ENCODE peak calls at places on chromosomes 12 and 14, in nine cellular contexts. O, U, X, V, E, N, Q, J and P are unnamed samples.

GRCh38 chr12:63151898-63152700 is 1.1 kb upstream of the AVPR1A start:
- DNase-seq in O (peak), U (peak), X (peak), V (peak), E (peak), N (peak), Q (peak), J (peak), P (peak)

GRCh38 chr14:93049295-93049694 is 66.4 kb downstream of the ITPK1 start:
- DNase-seq in O (no peak), U (no peak), X (no peak), V (no peak), E (no peak), N (no peak), Q (no peak), J (no peak), P (no peak)

GRCh38 chr12:124927325-124928094 is 13.1 kb upstream of the UBC start:
- DNase-seq in O (peak), U (peak), X (peak), V (no peak), E (peak), N (peak), Q (peak), J (peak), P (peak)

GRCh38 chr12:47433876-47434275 is 272.0 kb downstream of the RPAP3 start:
- DNase-seq in O (no peak), U (no peak), X (no peak), V (no peak), E (peak), N (no peak), Q (no peak), J (no peak), P (no peak)

GRCh38 chr12:103852498-103852992 is 11.5 kb upstream of the NT5DC3 start:
- DNase-seq in O (no peak), U (peak), X (no peak), V (peak), E (peak), N (no peak), Q (no peak), J (no peak), P (peak)

GRCh38 chr14:97337267-97337666 is 540.1 kb downstream of the VRK1 start:
- DNase-seq in O (no peak), U (no peak), X (no peak), V (no peak), E (no peak), N (no peak), Q (no peak), J (no peak), P (no peak)

GRCh38 chr14:90760055-90760444 is 56.2 kb downstream of the TTC7B start:
- DNase-seq in O (peak), U (no peak), X (no peak), V (no peak), E (no peak), N (no peak), Q (no peak), J (no peak), P (no peak)

GRCh38 chr12:14954269-14954668 is 7.1 kb downstream of the ARHGDIB start:
- DNase-seq in O (no peak), U (no peak), X (no peak), V (no peak), E (no peak), N (no peak), Q (peak), J (no peak), P (peak)

GRCh38 chr14:71597955-71598659 is 334.1 kb upstream of the RGS6 start:
- DNase-seq in O (no peak), U (no peak), X (peak), V (no peak), E (no peak), N (no peak), Q (peak), J (peak), P (no peak)

GRCh38 chr12:40336573-40337199 is 111.9 kb downstream of the LRRK2 start:
- DNase-seq in O (no peak), U (peak), X (peak), V (no peak), E (peak), N (no peak), Q (peak), J (peak), P (peak)

GRCh38 chr12:45612044-45612794 is 117.3 kb upstream of the ARID2 start:
- DNase-seq in O (no peak), U (peak), X (no peak), V (no peak), E (peak), N (no peak), Q (no peak), J (no peak), P (peak)

GRCh38 chr12:15721716-15722115 is 67.5 kb downstream of the EPS8 start:
- DNase-seq in O (no peak), U (peak), X (no peak), V (no peak), E (peak), N (no peak), Q (no peak), J (no peak), P (peak)

GRCh38 chr14:100845341-100845740 is 19.4 kb downstream of the MEG3 start:
- DNase-seq in O (no peak), U (no peak), X (no peak), V (no peak), E (no peak), N (no peak), Q (no peak), J (no peak), P (no peak)

GRCh38 chr12:69196302-69197288 is 42.8 kb upstream of the CPSF6 start:
- DNase-seq in O (no peak), U (no peak), X (no peak), V (no peak), E (peak), N (no peak), Q (no peak), J (no peak), P (peak)

GRCh38 chr12:67590122-67590795 is 58.3 kb upstream of the DYRK2 start:
- DNase-seq in O (no peak), U (no peak), X (no peak), V (no peak), E (no peak), N (no peak), Q (no peak), J (no peak), P (no peak)

GRCh38 chr12:52692253-52692652 is 11.1 kb downstream of the KRT77 start:
- DNase-seq in O (no peak), U (no peak), X (no peak), V (no peak), E (no peak), N (peak), Q (peak), J (no peak), P (no peak)

GRCh38 chr12:93571854-93572711 is at the start of gene SOCS2:
- DNase-seq in O (peak), U (no peak), X (no peak), V (no peak), E (peak), N (peak), Q (no peak), J (peak), P (peak)

GRCh38 chr12:21337453-21337852 is 2.7 kb upstream of the SLCO1A2 start:
- DNase-seq in O (no peak), U (no peak), X (no peak), V (no peak), E (no peak), N (no peak), Q (no peak), J (no peak), P (no peak)

GRCh38 chr12:123801573-123802178 is 39.6 kb downstream of the DNAH10 start:
- DNase-seq in O (no peak), U (peak), X (peak), V (no peak), E (peak), N (no peak), Q (peak), J (peak), P (peak)

GRCh38 chr14:35140718-35141581 is 18.6 kb downstream of the PRORP start:
- DNase-seq in O (no peak), U (peak), X (peak), V (no peak), E (peak), N (no peak), Q (peak), J (no peak), P (no peak)

GRCh38 chr14:80549141-80549540 is 337.8 kb upstream of the DIO2 start:
- DNase-seq in O (no peak), U (no peak), X (no peak), V (no peak), E (no peak), N (no peak), Q (no peak), J (no peak), P (no peak)

GRCh38 chr12:25796523-25797000 is 161.9 kb upstream of the RASSF8 start:
- DNase-seq in O (no peak), U (peak), X (no peak), V (no peak), E (no peak), N (no peak), Q (no peak), J (no peak), P (peak)

GRCh38 chr14:77055981-77056380 is 27.5 kb upstream of the IRF2BPL start:
- DNase-seq in O (no peak), U (no peak), X (no peak), V (no peak), E (no peak), N (no peak), Q (no peak), J (no peak), P (no peak)

GRCh38 chr14:68473050-68473449 is 319.8 kb downstream of the ZFP36L1 start:
- DNase-seq in O (no peak), U (no peak), X (no peak), V (no peak), E (no peak), N (no peak), Q (peak), J (no peak), P (no peak)

GRCh38 chr12:51951843-51952722 is 584 bp downstream of the ACVR1B start:
- DNase-seq in O (no peak), U (no peak), X (no peak), V (no peak), E (peak), N (peak), Q (peak), J (no peak), P (no peak)

GRCh38 chr14:65210827-65211192 is 108.5 kb upstream of the MAX start:
- DNase-seq in O (no peak), U (peak), X (no peak), V (no peak), E (peak), N (no peak), Q (no peak), J (no peak), P (peak)

GRCh38 chr12:5807090-5807414 is 138.0 kb downstream of the ANO2 start:
- DNase-seq in O (no peak), U (peak), X (no peak), V (no peak), E (no peak), N (no peak), Q (no peak), J (no peak), P (peak)

GRCh38 chr12:6772331-6772695 is at the start of gene LAG3:
- DNase-seq in O (no peak), U (no peak), X (no peak), V (no peak), E (no peak), N (no peak), Q (no peak), J (peak), P (no peak)

GRCh38 chr14:68935761-68936209 is 43.3 kb downstream of the ACTN1 start:
- DNase-seq in O (no peak), U (no peak), X (no peak), V (no peak), E (no peak), N (no peak), Q (no peak), J (no peak), P (no peak)

GRCh38 chr12:49496417-49497360 is 42.1 kb upstream of the KCNH3 start:
- DNase-seq in O (no peak), U (no peak), X (no peak), V (no peak), E (no peak), N (no peak), Q (no peak), J (no peak), P (no peak)

GRCh38 chr12:60148831-60149230 is 553.0 kb downstream of the SLC16A7 start:
- DNase-seq in O (no peak), U (peak), X (no peak), V (peak), E (peak), N (no peak), Q (no peak), J (no peak), P (peak)

GRCh38 chr14:99422220-99423010 is 58.2 kb downstream of the SETD3 start:
- DNase-seq in O (no peak), U (no peak), X (no peak), V (no peak), E (no peak), N (no peak), Q (no peak), J (no peak), P (no peak)

GRCh38 chr14:37417151-37417550 is 177.9 kb downstream of the FOXA1 start:
- DNase-seq in O (no peak), U (no peak), X (no peak), V (no peak), E (no peak), N (no peak), Q (no peak), J (no peak), P (no peak)

GRCh38 chr12:52848661-52849255 is at the start of gene KRT78:
- DNase-seq in O (no peak), U (no peak), X (no peak), V (no peak), E (no peak), N (no peak), Q (no peak), J (no peak), P (no peak)

GRCh38 chr14:50007123-50007903 is 109.1 kb downstream of the VCPKMT start:
- DNase-seq in O (no peak), U (no peak), X (no peak), V (no peak), E (no peak), N (no peak), Q (peak), J (no peak), P (no peak)